ENCODE peak calls at places on chromosome 11, in seven cellular contexts. One of them, this sample, is unnamed.

GRCh38 chr11:33179431-33179830 is 18.2 kb upstream of the CSTF3 start:
- DNase-seq in germinal center: no peak
- DNase-seq in stimulated activated CD4-positive, alpha-beta T cell treated with anti-CD3 and anti-CD28 coated beads, Interleukin-2, amount 100 ng/mL, for 48 hours: no peak
- DNase-seq in T-helper 9 cell: no peak
- DNase-seq in NCI-H446 treated with DMSO at 0.1 percent for 48 hours: no peak
- DNase-seq in naive thymus-derived CD8-positive, alpha-beta T cell: no peak
- DNase-seq in tibial artery: no peak
- DNase-seq in this sample: no peak

GRCh38 chr11:102230911-102231310 is 86.4 kb upstream of the BIRC3 start:
- DNase-seq in germinal center: no peak
- DNase-seq in stimulated activated CD4-positive, alpha-beta T cell treated with anti-CD3 and anti-CD28 coated beads, Interleukin-2, amount 100 ng/mL, for 48 hours: no peak
- DNase-seq in T-helper 9 cell: no peak
- DNase-seq in NCI-H446 treated with DMSO at 0.1 percent for 48 hours: no peak
- DNase-seq in naive thymus-derived CD8-positive, alpha-beta T cell: no peak
- DNase-seq in tibial artery: no peak
- DNase-seq in this sample: no peak

GRCh38 chr11:94671553-94672366 is 96.4 kb upstream of the AMOTL1 start:
- DNase-seq in germinal center: no peak
- DNase-seq in stimulated activated CD4-positive, alpha-beta T cell treated with anti-CD3 and anti-CD28 coated beads, Interleukin-2, amount 100 ng/mL, for 48 hours: no peak
- DNase-seq in T-helper 9 cell: no peak
- DNase-seq in NCI-H446 treated with DMSO at 0.1 percent for 48 hours: peak
- DNase-seq in naive thymus-derived CD8-positive, alpha-beta T cell: no peak
- DNase-seq in tibial artery: no peak
- DNase-seq in this sample: no peak

GRCh38 chr11:94141511-94142307 is 13.1 kb downstream of the PANX1 start:
- DNase-seq in germinal center: no peak
- DNase-seq in stimulated activated CD4-positive, alpha-beta T cell treated with anti-CD3 and anti-CD28 coated beads, Interleukin-2, amount 100 ng/mL, for 48 hours: no peak
- DNase-seq in T-helper 9 cell: no peak
- DNase-seq in NCI-H446 treated with DMSO at 0.1 percent for 48 hours: no peak
- DNase-seq in naive thymus-derived CD8-positive, alpha-beta T cell: no peak
- DNase-seq in tibial artery: no peak
- DNase-seq in this sample: no peak

GRCh38 chr11:93567406-93567819 is 24.2 kb upstream of the SMCO4 start:
- DNase-seq in germinal center: no peak
- DNase-seq in stimulated activated CD4-positive, alpha-beta T cell treated with anti-CD3 and anti-CD28 coated beads, Interleukin-2, amount 100 ng/mL, for 48 hours: no peak
- DNase-seq in T-helper 9 cell: no peak
- DNase-seq in NCI-H446 treated with DMSO at 0.1 percent for 48 hours: peak
- DNase-seq in naive thymus-derived CD8-positive, alpha-beta T cell: no peak
- DNase-seq in tibial artery: peak
- DNase-seq in this sample: no peak

GRCh38 chr11:72758690-72759389 is 6.6 kb upstream of the ARAP1 start:
- DNase-seq in germinal center: no peak
- DNase-seq in stimulated activated CD4-positive, alpha-beta T cell treated with anti-CD3 and anti-CD28 coated beads, Interleukin-2, amount 100 ng/mL, for 48 hours: no peak
- DNase-seq in T-helper 9 cell: no peak
- DNase-seq in NCI-H446 treated with DMSO at 0.1 percent for 48 hours: peak
- DNase-seq in naive thymus-derived CD8-positive, alpha-beta T cell: no peak
- DNase-seq in tibial artery: no peak
- DNase-seq in this sample: no peak

GRCh38 chr11:1536065-1536843 is 35.8 kb downstream of the DUSP8 start:
- DNase-seq in germinal center: no peak
- DNase-seq in stimulated activated CD4-positive, alpha-beta T cell treated with anti-CD3 and anti-CD28 coated beads, Interleukin-2, amount 100 ng/mL, for 48 hours: no peak
- DNase-seq in T-helper 9 cell: no peak
- DNase-seq in NCI-H446 treated with DMSO at 0.1 percent for 48 hours: no peak
- DNase-seq in naive thymus-derived CD8-positive, alpha-beta T cell: no peak
- DNase-seq in tibial artery: no peak
- DNase-seq in this sample: no peak

GRCh38 chr11:29616611-29617010 is 400.2 kb downstream of the KCNA4 start:
- DNase-seq in germinal center: no peak
- DNase-seq in stimulated activated CD4-positive, alpha-beta T cell treated with anti-CD3 and anti-CD28 coated beads, Interleukin-2, amount 100 ng/mL, for 48 hours: no peak
- DNase-seq in T-helper 9 cell: no peak
- DNase-seq in NCI-H446 treated with DMSO at 0.1 percent for 48 hours: no peak
- DNase-seq in naive thymus-derived CD8-positive, alpha-beta T cell: no peak
- DNase-seq in tibial artery: no peak
- DNase-seq in this sample: no peak

GRCh38 chr11:61897387-61898246 is 6.3 kb upstream of the FADS3 start:
- DNase-seq in germinal center: peak
- DNase-seq in stimulated activated CD4-positive, alpha-beta T cell treated with anti-CD3 and anti-CD28 coated beads, Interleukin-2, amount 100 ng/mL, for 48 hours: peak
- DNase-seq in T-helper 9 cell: peak
- DNase-seq in NCI-H446 treated with DMSO at 0.1 percent for 48 hours: peak
- DNase-seq in naive thymus-derived CD8-positive, alpha-beta T cell: peak
- DNase-seq in tibial artery: peak
- DNase-seq in this sample: peak

GRCh38 chr11:132973686-132974085 is 558.6 kb downstream of the OPCML start:
- DNase-seq in germinal center: no peak
- DNase-seq in stimulated activated CD4-positive, alpha-beta T cell treated with anti-CD3 and anti-CD28 coated beads, Interleukin-2, amount 100 ng/mL, for 48 hours: no peak
- DNase-seq in T-helper 9 cell: no peak
- DNase-seq in NCI-H446 treated with DMSO at 0.1 percent for 48 hours: no peak
- DNase-seq in naive thymus-derived CD8-positive, alpha-beta T cell: no peak
- DNase-seq in tibial artery: no peak
- DNase-seq in this sample: no peak

GRCh38 chr11:117387992-117388765 is 60.5 kb downstream of the CEP164 start:
- DNase-seq in germinal center: no peak
- DNase-seq in stimulated activated CD4-positive, alpha-beta T cell treated with anti-CD3 and anti-CD28 coated beads, Interleukin-2, amount 100 ng/mL, for 48 hours: no peak
- DNase-seq in T-helper 9 cell: no peak
- DNase-seq in NCI-H446 treated with DMSO at 0.1 percent for 48 hours: no peak
- DNase-seq in naive thymus-derived CD8-positive, alpha-beta T cell: no peak
- DNase-seq in tibial artery: peak
- DNase-seq in this sample: no peak

GRCh38 chr11:2913776-2914474 is 15.3 kb downstream of the PHLDA2 start:
- DNase-seq in germinal center: no peak
- DNase-seq in stimulated activated CD4-positive, alpha-beta T cell treated with anti-CD3 and anti-CD28 coated beads, Interleukin-2, amount 100 ng/mL, for 48 hours: no peak
- DNase-seq in T-helper 9 cell: no peak
- DNase-seq in NCI-H446 treated with DMSO at 0.1 percent for 48 hours: no peak
- DNase-seq in naive thymus-derived CD8-positive, alpha-beta T cell: no peak
- DNase-seq in tibial artery: no peak
- DNase-seq in this sample: no peak

GRCh38 chr11:17376493-17376892 is 12.0 kb downstream of the KCNJ11 start:
- DNase-seq in germinal center: no peak
- DNase-seq in stimulated activated CD4-positive, alpha-beta T cell treated with anti-CD3 and anti-CD28 coated beads, Interleukin-2, amount 100 ng/mL, for 48 hours: no peak
- DNase-seq in T-helper 9 cell: no peak
- DNase-seq in NCI-H446 treated with DMSO at 0.1 percent for 48 hours: no peak
- DNase-seq in naive thymus-derived CD8-positive, alpha-beta T cell: no peak
- DNase-seq in tibial artery: no peak
- DNase-seq in this sample: no peak

GRCh38 chr11:27317751-27318150 is 45.3 kb downstream of the CCDC34 start:
- DNase-seq in germinal center: no peak
- DNase-seq in stimulated activated CD4-positive, alpha-beta T cell treated with anti-CD3 and anti-CD28 coated beads, Interleukin-2, amount 100 ng/mL, for 48 hours: no peak
- DNase-seq in T-helper 9 cell: no peak
- DNase-seq in NCI-H446 treated with DMSO at 0.1 percent for 48 hours: no peak
- DNase-seq in naive thymus-derived CD8-positive, alpha-beta T cell: no peak
- DNase-seq in tibial artery: no peak
- DNase-seq in this sample: no peak

GRCh38 chr11:129440028-129440630 is 64.5 kb downstream of the BARX2 start:
- DNase-seq in germinal center: no peak
- DNase-seq in stimulated activated CD4-positive, alpha-beta T cell treated with anti-CD3 and anti-CD28 coated beads, Interleukin-2, amount 100 ng/mL, for 48 hours: no peak
- DNase-seq in T-helper 9 cell: no peak
- DNase-seq in NCI-H446 treated with DMSO at 0.1 percent for 48 hours: no peak
- DNase-seq in naive thymus-derived CD8-positive, alpha-beta T cell: no peak
- DNase-seq in tibial artery: no peak
- DNase-seq in this sample: no peak

GRCh38 chr11:9838961-9839360 is 175.1 kb downstream of the SWAP70 start:
- DNase-seq in germinal center: no peak
- DNase-seq in stimulated activated CD4-positive, alpha-beta T cell treated with anti-CD3 and anti-CD28 coated beads, Interleukin-2, amount 100 ng/mL, for 48 hours: no peak
- DNase-seq in T-helper 9 cell: no peak
- DNase-seq in NCI-H446 treated with DMSO at 0.1 percent for 48 hours: no peak
- DNase-seq in naive thymus-derived CD8-positive, alpha-beta T cell: no peak
- DNase-seq in tibial artery: no peak
- DNase-seq in this sample: no peak

GRCh38 chr11:29452131-29452530 is 564.7 kb downstream of the KCNA4 start:
- DNase-seq in germinal center: no peak
- DNase-seq in stimulated activated CD4-positive, alpha-beta T cell treated with anti-CD3 and anti-CD28 coated beads, Interleukin-2, amount 100 ng/mL, for 48 hours: no peak
- DNase-seq in T-helper 9 cell: no peak
- DNase-seq in NCI-H446 treated with DMSO at 0.1 percent for 48 hours: no peak
- DNase-seq in naive thymus-derived CD8-positive, alpha-beta T cell: no peak
- DNase-seq in tibial artery: no peak
- DNase-seq in this sample: no peak

GRCh38 chr11:282171-282570 is 4.0 kb downstream of the NLRP6 start:
- DNase-seq in germinal center: no peak
- DNase-seq in stimulated activated CD4-positive, alpha-beta T cell treated with anti-CD3 and anti-CD28 coated beads, Interleukin-2, amount 100 ng/mL, for 48 hours: no peak
- DNase-seq in T-helper 9 cell: no peak
- DNase-seq in NCI-H446 treated with DMSO at 0.1 percent for 48 hours: no peak
- DNase-seq in naive thymus-derived CD8-positive, alpha-beta T cell: no peak
- DNase-seq in tibial artery: peak
- DNase-seq in this sample: no peak